ENCODE peak calls at places on chromosomes 13 and 19, in eight cellular contexts. M is fibroblast of lung, P is A673, G is lung, I is pancreas, Y is esophagus squamous epithelium, D is SJSA1, N is small intestine. A is an unnamed sample.

GRCh38 chr13:75713852-75714251 is 77.7 kb downstream of the LMO7 start:
- DNase-seq in Y (no peak), N (no peak), P (no peak), G (no peak), M (no peak), D (no peak), I (no peak), A (no peak)

GRCh38 chr19:38293281-38293680 is 10.8 kb upstream of the C19orf33 start:
- DNase-seq in M (no peak), D (no peak), G (no peak), I (no peak), P (no peak), Y (no peak), N (no peak), A (no peak)

GRCh38 chr13:108044929-108045328 is 170.4 kb downstream of the LIG4 start:
- DNase-seq in D (no peak), Y (no peak), M (no peak), I (no peak), G (no peak), N (peak; percentile 15), P (no peak), A (no peak)

GRCh38 chr13:75258159-75258782 is 223.7 kb downstream of the TBC1D4 start:
- DNase-seq in Y (no peak), G (no peak), P (peak; percentile 55), I (no peak), N (peak; percentile 52), M (peak; percentile 68), D (no peak), A (no peak)

GRCh38 chr13:56886398-56886797 is 254.3 kb upstream of the PRR20A start:
- DNase-seq in P (no peak), D (no peak), G (no peak), I (no peak), N (no peak), Y (no peak), M (no peak), A (no peak)

GRCh38 chr19:50510121-50510670 is 795 bp downstream of the JOSD2 start:
- DNase-seq in D (no peak), N (no peak), Y (no peak), I (peak; percentile 62), P (no peak), G (no peak), M (no peak), A (no peak)

GRCh38 chr19:21947775-21948174 is 63.0 kb downstream of the ZNF208 start:
- DNase-seq in I (no peak), Y (no peak), M (peak; percentile 14), P (peak; percentile 1), N (no peak), G (no peak), D (no peak), A (no peak)

GRCh38 chr13:112859817-112860190 is 109.2 kb upstream of the MCF2L start:
- DNase-seq in G (no peak), M (peak; percentile 69), P (peak; percentile 68), Y (no peak), I (no peak), D (peak; percentile 25), N (no peak), A (no peak)

GRCh38 chr13:111436446-111436845 is 116.0 kb downstream of the TEX29 start:
- DNase-seq in P (no peak), I (no peak), M (no peak), G (no peak), D (no peak), N (no peak), Y (no peak), A (no peak)

GRCh38 chr19:47122359-47123335 is 8.0 kb upstream of the SAE1 start:
- DNase-seq in M (peak; percentile 52), P (no peak), I (no peak), D (peak; percentile 96), Y (no peak), N (no peak), G (no peak), A (no peak)

GRCh38 chr19:38556521-38557174 is 61.1 kb downstream of the MAP4K1 start:
- DNase-seq in Y (no peak), G (no peak), I (no peak), M (no peak), P (peak; percentile 32), N (no peak), D (no peak), A (no peak)

GRCh38 chr13:53513199-53513598 is 484.6 kb downstream of the OLFM4 start:
- DNase-seq in Y (no peak), P (peak; percentile 40), G (no peak), I (no peak), M (no peak), N (peak; percentile 3), D (no peak), A (no peak)

GRCh38 chr19:2360876-2361232 is 789 bp downstream of the TMPRSS9 start:
- DNase-seq in P (no peak), G (no peak), D (no peak), N (no peak), M (no peak), I (no peak), Y (no peak), A (no peak)

GRCh38 chr13:91228940-91229339 is 118.5 kb upstream of the MIR17HG start:
- DNase-seq in I (no peak), D (no peak), Y (no peak), G (no peak), P (no peak), M (no peak), N (no peak), A (no peak)

GRCh38 chr13:78102121-78102677 is 183.6 kb upstream of the EDNRB start:
- DNase-seq in D (no peak), Y (no peak), I (no peak), P (no peak), N (no peak), G (peak; percentile 36), M (peak; percentile 93), A (peak; percentile 29)
- H3K4me3 ChIP-seq in D (no peak overlapping the region), Y (no peak overlapping the region), I (no peak overlapping the region), P (no peak overlapping the region), N (no peak overlapping the region), G (no peak overlapping the region), M (no peak overlapping the region), A (no peak overlapping the region)

GRCh38 chr19:27745978-27746542 is 1466.9 kb downstream of the UQCRFS1 start:
- DNase-seq in I (no peak), N (no peak), Y (no peak), G (peak; percentile 9), D (no peak), P (no peak), M (no peak), A (no peak)

GRCh38 chr19:27750697-27751391 is 1462.1 kb downstream of the UQCRFS1 start:
- DNase-seq in G (no peak), P (no peak), M (no peak), D (no peak), I (no peak), Y (no peak), N (no peak), A (no peak)

GRCh38 chr19:27748551-27749152 is 1464.3 kb downstream of the UQCRFS1 start:
- DNase-seq in N (no peak), Y (no peak), I (no peak), P (no peak), G (no peak), M (peak; percentile 7), D (peak; percentile 35), A (no peak)

GRCh38 chr19:27744926-27745844 is 1467.8 kb downstream of the UQCRFS1 start:
- DNase-seq in I (no peak), P (no peak), Y (no peak), N (no peak), M (no peak), D (peak; percentile 50), G (peak; percentile 15), A (no peak)

GRCh38 chr19:27746691-27747380 is 1466.1 kb downstream of the UQCRFS1 start:
- DNase-seq in Y (no peak), M (peak; percentile 1), I (peak; percentile 52), P (no peak), D (no peak), N (no peak), G (peak; percentile 20), A (peak; percentile 46)
- H3K4me3 ChIP-seq in Y (peak overlapping the region; percentile 26), M (no peak overlapping the region), I (no peak overlapping the region), P (no peak overlapping the region), D (no peak overlapping the region), N (no peak overlapping the region), G (peak overlapping the region; percentile 32), A (peak overlapping the region; percentile 45)

DNA sequence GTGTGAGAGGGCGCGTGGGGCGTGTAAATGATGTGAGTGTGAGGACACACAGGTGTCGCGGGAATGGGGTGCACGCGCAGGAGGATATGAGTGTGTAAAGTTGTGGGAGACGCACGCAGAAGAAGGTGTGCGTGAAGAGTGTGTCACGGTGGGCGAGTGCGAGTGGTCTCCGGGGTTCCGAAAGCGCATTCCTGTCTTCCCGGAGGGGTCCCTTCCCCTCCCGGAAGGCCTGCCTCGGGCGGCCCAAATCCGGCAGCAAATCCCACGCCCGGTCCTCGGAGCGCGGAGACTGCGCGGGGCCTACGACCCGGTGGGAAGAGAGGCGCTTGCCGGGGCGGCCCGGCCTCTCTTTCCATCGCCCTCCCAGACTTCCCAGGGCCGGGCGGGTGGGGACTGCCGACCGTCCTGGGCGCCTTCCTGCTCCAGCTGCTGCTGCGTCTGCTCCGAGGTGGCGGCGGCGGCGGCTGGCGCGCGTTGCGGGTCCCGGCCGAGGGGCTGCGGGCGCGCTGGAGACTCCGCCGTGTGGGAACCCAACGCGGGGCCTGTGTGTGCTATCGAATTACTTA is 2.1 kb downstream of the ZIC5 start:
- DNase-seq in Y (no peak), P (no peak), N (no peak), I (no peak), M (no peak), G (no peak), D (no peak), A (no peak)
- H3K4me3 ChIP-seq in Y (peak overlapping the region; percentile 46), P (peak overlapping the region; percentile 91), N (peak overlapping the region; percentile 62), I (no peak overlapping the region), M (no peak overlapping the region), G (no peak overlapping the region), D (no peak overlapping the region), A (peak overlapping the region; percentile 58)

GRCh38 chr13:48874165-48874564 is 101.5 kb upstream of the FNDC3A start:
- DNase-seq in G (no peak), D (no peak), Y (no peak), N (peak; percentile 53), P (no peak), I (no peak), M (no peak), A (no peak)

GRCh38 chr13:48873598-48873997 is 102.1 kb upstream of the FNDC3A start:
- DNase-seq in D (no peak), I (no peak), G (no peak), P (peak; percentile 17), Y (no peak), N (no peak), M (peak; percentile 28), A (no peak)

GRCh38 chr13:48873081-48873480 is 102.6 kb upstream of the FNDC3A start:
- DNase-seq in G (no peak), N (no peak), M (no peak), Y (no peak), P (no peak), I (no peak), D (no peak), A (no peak)

GRCh38 chr13:48876289-48876688 is 99.4 kb upstream of the FNDC3A start:
- DNase-seq in D (no peak), M (no peak), Y (no peak), P (no peak), G (no peak), I (no peak), N (no peak), A (no peak)

DNA sequence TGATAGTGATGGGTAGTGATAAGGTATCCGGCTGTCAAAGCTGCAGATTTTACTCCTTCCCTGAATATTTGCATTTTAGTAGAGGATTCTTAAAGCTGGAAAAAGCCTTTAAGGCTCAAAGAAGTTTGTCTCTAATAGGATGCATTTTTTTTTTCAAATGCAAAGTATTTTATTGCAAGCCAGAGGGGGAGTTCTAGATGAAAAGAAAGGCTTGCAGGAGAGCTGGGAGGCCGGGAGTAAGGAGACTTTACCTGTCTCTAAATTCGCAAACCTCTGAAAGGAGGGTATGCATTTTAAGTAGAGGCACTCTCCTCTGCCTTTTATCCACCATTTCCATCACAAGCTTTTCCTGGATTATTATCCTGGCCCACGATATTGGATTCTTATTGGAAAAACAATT is 100.6 kb upstream of the FNDC3A start:
- DNase-seq in N (no peak), M (no peak), P (no peak), Y (no peak), G (no peak), D (no peak), I (no peak), A (no peak)
- H3K4me3 ChIP-seq in N (no peak overlapping the region), M (no peak overlapping the region), P (no peak overlapping the region), Y (no peak overlapping the region), G (no peak overlapping the region), D (no peak overlapping the region), I (no peak overlapping the region), A (no peak overlapping the region)